ENCODE peak calls at places on chromosomes 5 and 9, in four cellular contexts. One of them, this sample, is unnamed.

GRCh38 chr9:110099236-110099741 is 108.7 kb downstream of the C9orf152 start:
- DNase-seq in H1: no peak
- DNase-seq in SK-N-SH: peak; percentile 50
- DNase-seq in K562: no peak
- DNase-seq in this sample: no peak

GRCh38 chr5:155056644-155057269 is 43.2 kb downstream of the KIF4B start:
- DNase-seq in H1: peak; percentile 23
- DNase-seq in K562: no peak
- DNase-seq in SK-N-SH: no peak
- DNase-seq in this sample: no peak

GRCh38 chr9:136587145-136587943 is 41.5 kb upstream of the NOTCH1 start:
- DNase-seq in SK-N-SH: peak; percentile 87
- DNase-seq in K562: peak; percentile 76
- DNase-seq in H1: peak; percentile 85
- DNase-seq in this sample: no peak

GRCh38 chr5:54007822-54008777 is 302.3 kb downstream of the ARL15 start:
- DNase-seq in H1: no peak
- DNase-seq in SK-N-SH: no peak
- DNase-seq in K562: no peak
- DNase-seq in this sample: no peak

GRCh38 chr9:128055222-128056040 is 11.7 kb downstream of the NAIF1 start:
- DNase-seq in H1: no peak
- DNase-seq in K562: no peak
- DNase-seq in SK-N-SH: no peak
- DNase-seq in this sample: no peak

GRCh38 chr9:95078934-95079333 is 238.6 kb downstream of the FANCC start:
- DNase-seq in K562: no peak
- DNase-seq in SK-N-SH: no peak
- DNase-seq in H1: no peak
- DNase-seq in this sample: no peak

GRCh38 chr9:33884856-33885701 is 68.1 kb downstream of the UBE2R2 start:
- DNase-seq in SK-N-SH: peak; percentile 12
- DNase-seq in H1: no peak
- DNase-seq in K562: no peak
- DNase-seq in this sample: no peak

GRCh38 chr5:169576181-169576598 is 7.4 kb upstream of the SPDL1 start:
- DNase-seq in H1: no peak
- DNase-seq in K562: no peak
- DNase-seq in SK-N-SH: no peak
- DNase-seq in this sample: no peak

GRCh38 chr5:170896779-170897178 is 35.0 kb downstream of the RANBP17 start:
- DNase-seq in H1: peak; percentile 88
- DNase-seq in SK-N-SH: peak; percentile 5
- DNase-seq in K562: no peak
- DNase-seq in this sample: no peak

GRCh38 chr5:115414406-115415142 is 118.1 kb upstream of the CCDC112 start:
- DNase-seq in K562: no peak
- DNase-seq in SK-N-SH: no peak
- DNase-seq in H1: no peak
- DNase-seq in this sample: no peak

GRCh38 chr5:6475626-6476312 is 27.1 kb downstream of the UBE2QL1 start:
- DNase-seq in SK-N-SH: no peak
- DNase-seq in K562: peak; percentile 29
- DNase-seq in H1: peak; percentile 84
- DNase-seq in this sample: no peak

GRCh38 chr9:100167176-100167575 is 68.1 kb downstream of the INVS start:
- DNase-seq in SK-N-SH: no peak
- DNase-seq in H1: no peak
- DNase-seq in K562: no peak
- DNase-seq in this sample: no peak

GRCh38 chr9:136473354-136473721 is 9.5 kb downstream of the SEC16A start:
- DNase-seq in K562: no peak
- DNase-seq in H1: no peak
- DNase-seq in SK-N-SH: no peak
- DNase-seq in this sample: no peak

GRCh38 chr5:136457390-136458094 is 92.2 kb upstream of the TRPC7 start:
- DNase-seq in K562: no peak
- DNase-seq in SK-N-SH: no peak
- DNase-seq in H1: no peak
- DNase-seq in this sample: no peak

GRCh38 chr5:177555228-177555627 is 865 bp upstream of the FAM193B start:
- DNase-seq in SK-N-SH: no peak
- DNase-seq in K562: no peak
- DNase-seq in H1: no peak
- DNase-seq in this sample: no peak

GRCh38 chr9:76181020-76181641 is 213.1 kb downstream of the RFK start:
- DNase-seq in K562: no peak
- DNase-seq in H1: no peak
- DNase-seq in SK-N-SH: no peak
- DNase-seq in this sample: no peak

GRCh38 chr5:91252916-91253315 is 130.2 kb downstream of the ARRDC3 start:
- DNase-seq in SK-N-SH: no peak
- DNase-seq in K562: no peak
- DNase-seq in H1: no peak
- DNase-seq in this sample: no peak

GRCh38 chr5:141632650-141633049 is 4.0 kb downstream of the HDAC3 start:
- DNase-seq in K562: no peak
- DNase-seq in H1: no peak
- DNase-seq in SK-N-SH: no peak
- DNase-seq in this sample: no peak

GRCh38 chr5:2155556-2155955 is 272.8 kb upstream of the IRX4 start:
- DNase-seq in SK-N-SH: no peak
- DNase-seq in H1: no peak
- DNase-seq in K562: no peak
- DNase-seq in this sample: no peak

GRCh38 chr9:133958756-133959155 is 33.4 kb downstream of the VAV2 start:
- DNase-seq in K562: no peak
- DNase-seq in H1: no peak
- DNase-seq in SK-N-SH: no peak
- DNase-seq in this sample: no peak
- TF ChIP-seq NRF1 in K562: no peak
- TF ChIP-seq NRF1 in H1: no peak
- TF ChIP-seq NRF1 in SK-N-SH: no peak
- TF ChIP-seq NRF1 in this sample: no peak

GRCh38 chr5:68012831-68013230 is 202.7 kb upstream of the PIK3R1 start:
- DNase-seq in K562: no peak
- DNase-seq in H1: no peak
- DNase-seq in SK-N-SH: no peak
- DNase-seq in this sample: no peak
- TF ChIP-seq NRF1 in K562: no peak
- TF ChIP-seq NRF1 in H1: no peak
- TF ChIP-seq NRF1 in SK-N-SH: no peak
- TF ChIP-seq NRF1 in this sample: no peak

GRCh38 chr9:29212590-29213373 is 1639.5 kb upstream of the C9orf72 start:
- DNase-seq in H1: peak; percentile 79
- DNase-seq in SK-N-SH: peak; percentile 69
- DNase-seq in K562: no peak
- DNase-seq in this sample: no peak

GRCh38 chr9:29214162-29214520 is 1640.9 kb upstream of the C9orf72 start:
- DNase-seq in K562: no peak
- DNase-seq in H1: peak; percentile 75
- DNase-seq in SK-N-SH: peak; percentile 81
- DNase-seq in this sample: no peak

GRCh38 chr9:29214702-29215248 is 1641.5 kb upstream of the C9orf72 start:
- DNase-seq in K562: no peak
- DNase-seq in SK-N-SH: peak; percentile 29
- DNase-seq in H1: peak; percentile 62
- DNase-seq in this sample: no peak

GRCh38 chr9:29211681-29212589 is 1638.7 kb upstream of the C9orf72 start:
- DNase-seq in H1: peak; percentile 85
- DNase-seq in K562: no peak
- DNase-seq in SK-N-SH: peak; percentile 89
- DNase-seq in this sample: no peak

DNA sequence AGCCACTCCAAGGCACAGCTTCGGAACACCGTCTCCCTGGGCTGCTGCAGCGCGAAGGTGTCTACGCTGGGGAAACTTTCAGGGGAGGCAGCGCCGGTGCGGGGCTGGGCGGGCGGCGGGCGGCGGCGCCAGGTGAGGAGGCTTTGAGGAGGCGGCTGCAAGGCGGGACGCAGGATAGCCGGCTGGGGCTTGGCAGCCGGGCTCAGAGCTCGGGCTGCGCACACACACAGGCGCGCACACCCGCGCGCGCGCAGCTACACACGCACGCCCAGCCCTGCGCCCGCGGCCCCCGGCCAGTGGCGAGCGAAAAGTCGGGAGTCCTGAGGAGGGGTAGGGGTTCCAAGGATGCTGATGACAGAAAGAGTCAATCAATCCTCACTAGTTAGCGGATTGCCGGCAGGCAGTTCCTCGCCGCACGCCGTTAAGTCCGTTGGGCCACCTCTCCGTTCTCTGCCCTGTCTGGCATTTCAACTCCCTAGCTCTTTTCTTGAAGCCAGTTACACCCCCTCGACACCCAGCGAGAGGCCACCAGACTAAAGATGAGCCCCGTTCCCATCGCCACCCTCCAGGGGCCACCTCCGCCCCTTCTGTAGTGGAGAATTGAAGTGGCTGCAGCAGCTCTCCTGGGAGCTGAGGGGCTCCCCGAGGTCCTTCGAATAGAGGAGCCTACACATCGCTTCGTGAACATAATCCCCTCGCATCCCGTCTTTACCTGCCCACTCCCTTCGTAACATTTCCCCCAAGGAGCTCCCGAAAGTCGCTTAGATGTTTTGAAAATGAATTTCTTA is 1640.3 kb upstream of the C9orf72 start:
- DNase-seq in SK-N-SH: peak; percentile 77
- DNase-seq in H1: peak; percentile 83
- DNase-seq in K562: no peak
- DNase-seq in this sample: no peak
- TF ChIP-seq NRF1 in SK-N-SH: peak; percentile 67
- TF ChIP-seq NRF1 in H1: no peak
- TF ChIP-seq NRF1 in K562: no peak
- TF ChIP-seq NRF1 in this sample: no peak

DNA sequence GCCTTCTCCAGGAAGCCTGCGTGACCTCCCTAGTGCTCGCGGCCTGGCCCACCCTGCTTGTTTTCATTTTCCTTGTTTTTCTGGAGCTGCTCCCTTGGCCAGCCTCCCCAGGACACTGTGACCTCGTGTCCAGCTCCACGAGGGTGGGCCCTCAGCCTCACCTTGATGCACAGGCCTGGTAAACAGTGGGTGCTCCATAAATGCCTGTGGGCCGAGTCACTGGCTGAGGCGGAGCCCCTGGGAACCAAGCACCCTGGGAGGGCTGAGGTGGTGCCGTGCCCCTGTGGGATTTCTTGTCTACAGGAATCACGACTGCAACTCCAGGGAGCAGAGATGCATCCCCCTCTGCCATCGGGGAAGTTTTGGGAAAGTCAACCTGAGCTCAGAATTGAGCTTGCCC is 17.2 kb downstream of the FAM163B start:
- DNase-seq in H1: no peak
- DNase-seq in SK-N-SH: no peak
- DNase-seq in K562: no peak
- DNase-seq in this sample: no peak
- TF ChIP-seq NRF1 in H1: no peak
- TF ChIP-seq NRF1 in SK-N-SH: no peak
- TF ChIP-seq NRF1 in K562: no peak
- TF ChIP-seq NRF1 in this sample: no peak

DNA sequence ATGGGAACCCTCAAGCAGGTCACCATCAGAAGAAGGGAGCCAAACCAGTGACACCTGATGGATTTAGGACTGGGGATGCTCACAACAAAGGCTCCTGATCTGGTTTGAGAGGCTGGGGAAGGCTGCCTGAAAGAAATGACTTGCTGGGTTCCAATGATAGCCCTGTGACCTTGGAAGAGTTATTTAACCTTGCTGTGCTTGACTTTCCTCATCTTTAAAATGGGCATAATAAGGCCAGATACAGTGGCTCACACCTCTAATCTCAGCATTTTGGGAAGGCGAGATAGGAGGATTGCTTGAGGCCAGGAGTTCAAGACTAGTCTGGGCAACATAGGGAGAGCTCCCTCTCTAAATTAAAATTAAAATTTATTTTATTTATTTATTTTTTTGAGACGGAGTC is 63.6 kb upstream of the PSD2 start:
- DNase-seq in SK-N-SH: no peak
- DNase-seq in H1: no peak
- DNase-seq in K562: no peak
- DNase-seq in this sample: no peak
- TF ChIP-seq NRF1 in SK-N-SH: no peak
- TF ChIP-seq NRF1 in H1: no peak
- TF ChIP-seq NRF1 in K562: no peak
- TF ChIP-seq NRF1 in this sample: no peak

GRCh38 chr9:118209343-118209742 is 505.1 kb downstream of the TLR4 start:
- DNase-seq in K562: no peak
- DNase-seq in SK-N-SH: no peak
- DNase-seq in H1: no peak
- DNase-seq in this sample: no peak
- TF ChIP-seq NRF1 in K562: no peak
- TF ChIP-seq NRF1 in SK-N-SH: no peak
- TF ChIP-seq NRF1 in H1: no peak
- TF ChIP-seq NRF1 in this sample: no peak

GRCh38 chr9:20403346-20403745 is 219.0 kb downstream of the MLLT3 start:
- DNase-seq in H1: no peak
- DNase-seq in K562: no peak
- DNase-seq in SK-N-SH: no peak
- DNase-seq in this sample: no peak

GRCh38 chr9:20404192-20404813 is 218.0 kb downstream of the MLLT3 start:
- DNase-seq in H1: no peak
- DNase-seq in K562: no peak
- DNase-seq in SK-N-SH: no peak
- DNase-seq in this sample: no peak

GRCh38 chr9:20398511-20399338 is 223.6 kb downstream of the MLLT3 start:
- DNase-seq in SK-N-SH: no peak
- DNase-seq in H1: no peak
- DNase-seq in K562: no peak
- DNase-seq in this sample: no peak

GRCh38 chr9:20405086-20405485 is 217.2 kb downstream of the MLLT3 start:
- DNase-seq in K562: no peak
- DNase-seq in H1: no peak
- DNase-seq in SK-N-SH: no peak
- DNase-seq in this sample: no peak

GRCh38 chr9:20402273-20402875 is 219.9 kb downstream of the MLLT3 start:
- DNase-seq in K562: no peak
- DNase-seq in H1: no peak
- DNase-seq in SK-N-SH: no peak
- DNase-seq in this sample: no peak
- TF ChIP-seq NRF1 in K562: no peak
- TF ChIP-seq NRF1 in H1: no peak
- TF ChIP-seq NRF1 in SK-N-SH: no peak
- TF ChIP-seq NRF1 in this sample: no peak

GRCh38 chr5:66306844-66307315 is 162.8 kb downstream of the SREK1 start:
- DNase-seq in SK-N-SH: no peak
- DNase-seq in K562: peak; percentile 23
- DNase-seq in H1: no peak
- DNase-seq in this sample: no peak
- TF ChIP-seq NRF1 in SK-N-SH: no peak
- TF ChIP-seq NRF1 in K562: no peak
- TF ChIP-seq NRF1 in H1: no peak
- TF ChIP-seq NRF1 in this sample: no peak

GRCh38 chr5:77128411-77129061 is 41.5 kb upstream of the ZBED3 start:
- DNase-seq in H1: no peak
- DNase-seq in K562: no peak
- DNase-seq in SK-N-SH: no peak
- DNase-seq in this sample: no peak

GRCh38 chr5:77133061-77133758 is 46.1 kb upstream of the ZBED3 start:
- DNase-seq in H1: no peak
- DNase-seq in SK-N-SH: no peak
- DNase-seq in K562: no peak
- DNase-seq in this sample: no peak

GRCh38 chr5:77129386-77129785 is 42.3 kb upstream of the ZBED3 start:
- DNase-seq in H1: peak; percentile 74
- DNase-seq in SK-N-SH: peak; percentile 46
- DNase-seq in K562: no peak
- DNase-seq in this sample: no peak
- TF ChIP-seq NRF1 in H1: no peak
- TF ChIP-seq NRF1 in SK-N-SH: no peak
- TF ChIP-seq NRF1 in K562: no peak
- TF ChIP-seq NRF1 in this sample: no peak

This sample was measured in GM12878.